ENCODE peak calls at places on chromosomes 4 and X, in nine cellular contexts. One of them, this sample, is unnamed.

GRCh38 chr4:132642196-132642817 is 506.8 kb upstream of the PCDH10 start:
- DNase-seq in NCI-H524 treated with DMSO at 0.1 percent for 48 hours: peak; percentile 0
- DNase-seq in heart left ventricle: no peak
- DNase-seq in aorta: no peak
- DNase-seq in NCI-H510A treated with DMSO at 0.1 percent for 48 hours: peak; percentile 73
- DNase-seq in DMS79 treated with DMSO at 0.1 percent for 48 hours: no peak
- DNase-seq in T-helper 1 cell: no peak
- DNase-seq in glutamatergic neuron: peak; percentile 22
- DNase-seq in stimulated activated naive B cell treated with anti-CD40 and anti-IgM and Interleukin-4, amounts not matched to agents 10 μg/mL and 1 μg/mL and 100 μg/mL, for 72 hours: no peak
- DNase-seq in this sample: no peak

GRCh38 chrX:39857780-39858179 is 240.0 kb downstream of the BCOR start:
- DNase-seq in NCI-H510A treated with DMSO at 0.1 percent for 48 hours: no peak
- DNase-seq in aorta: no peak
- DNase-seq in T-helper 1 cell: no peak
- DNase-seq in heart left ventricle: no peak
- DNase-seq in glutamatergic neuron: no peak
- DNase-seq in NCI-H524 treated with DMSO at 0.1 percent for 48 hours: no peak
- DNase-seq in stimulated activated naive B cell treated with anti-CD40 and anti-IgM and Interleukin-4, amounts not matched to agents 10 μg/mL and 1 μg/mL and 100 μg/mL, for 72 hours: peak; percentile 37
- DNase-seq in DMS79 treated with DMSO at 0.1 percent for 48 hours: no peak
- DNase-seq in this sample: no peak

GRCh38 chrX:51420610-51421009 is 75.8 kb downstream of the NUDT11 start:
- DNase-seq in NCI-H510A treated with DMSO at 0.1 percent for 48 hours: peak; percentile 0
- DNase-seq in glutamatergic neuron: no peak
- DNase-seq in heart left ventricle: no peak
- DNase-seq in stimulated activated naive B cell treated with anti-CD40 and anti-IgM and Interleukin-4, amounts not matched to agents 10 μg/mL and 1 μg/mL and 100 μg/mL, for 72 hours: no peak
- DNase-seq in T-helper 1 cell: no peak
- DNase-seq in DMS79 treated with DMSO at 0.1 percent for 48 hours: peak; percentile 2
- DNase-seq in aorta: no peak
- DNase-seq in NCI-H524 treated with DMSO at 0.1 percent for 48 hours: no peak
- DNase-seq in this sample: no peak

GRCh38 chrX:129686422-129686948 is 31.7 kb upstream of the APLN start:
- DNase-seq in heart left ventricle: peak; percentile 44
- DNase-seq in T-helper 1 cell: no peak
- DNase-seq in aorta: peak; percentile 54
- DNase-seq in NCI-H524 treated with DMSO at 0.1 percent for 48 hours: no peak
- DNase-seq in DMS79 treated with DMSO at 0.1 percent for 48 hours: no peak
- DNase-seq in NCI-H510A treated with DMSO at 0.1 percent for 48 hours: no peak
- DNase-seq in stimulated activated naive B cell treated with anti-CD40 and anti-IgM and Interleukin-4, amounts not matched to agents 10 μg/mL and 1 μg/mL and 100 μg/mL, for 72 hours: no peak
- DNase-seq in glutamatergic neuron: no peak
- DNase-seq in this sample: no peak

GRCh38 chr4:85778809-85779124 is 303.8 kb downstream of the ARHGAP24 start:
- DNase-seq in aorta: no peak
- DNase-seq in NCI-H510A treated with DMSO at 0.1 percent for 48 hours: no peak
- DNase-seq in stimulated activated naive B cell treated with anti-CD40 and anti-IgM and Interleukin-4, amounts not matched to agents 10 μg/mL and 1 μg/mL and 100 μg/mL, for 72 hours: peak; percentile 5
- DNase-seq in heart left ventricle: no peak
- DNase-seq in NCI-H524 treated with DMSO at 0.1 percent for 48 hours: no peak
- DNase-seq in glutamatergic neuron: no peak
- DNase-seq in DMS79 treated with DMSO at 0.1 percent for 48 hours: no peak
- DNase-seq in T-helper 1 cell: no peak
- DNase-seq in this sample: no peak

GRCh38 chr4:148539387-148539786 is 97.2 kb upstream of the NR3C2 start:
- DNase-seq in DMS79 treated with DMSO at 0.1 percent for 48 hours: no peak
- DNase-seq in NCI-H510A treated with DMSO at 0.1 percent for 48 hours: no peak
- DNase-seq in T-helper 1 cell: no peak
- DNase-seq in NCI-H524 treated with DMSO at 0.1 percent for 48 hours: no peak
- DNase-seq in stimulated activated naive B cell treated with anti-CD40 and anti-IgM and Interleukin-4, amounts not matched to agents 10 μg/mL and 1 μg/mL and 100 μg/mL, for 72 hours: no peak
- DNase-seq in aorta: no peak
- DNase-seq in glutamatergic neuron: no peak
- DNase-seq in heart left ventricle: no peak
- DNase-seq in this sample: no peak

GRCh38 chrX:100654256-100654655 is 10.3 kb downstream of the SRPX2 start:
- DNase-seq in stimulated activated naive B cell treated with anti-CD40 and anti-IgM and Interleukin-4, amounts not matched to agents 10 μg/mL and 1 μg/mL and 100 μg/mL, for 72 hours: no peak
- DNase-seq in T-helper 1 cell: no peak
- DNase-seq in NCI-H510A treated with DMSO at 0.1 percent for 48 hours: no peak
- DNase-seq in DMS79 treated with DMSO at 0.1 percent for 48 hours: no peak
- DNase-seq in aorta: no peak
- DNase-seq in glutamatergic neuron: no peak
- DNase-seq in NCI-H524 treated with DMSO at 0.1 percent for 48 hours: peak; percentile 47
- DNase-seq in heart left ventricle: peak; percentile 8
- DNase-seq in this sample: no peak

GRCh38 chrX:150363561-150364346 is 637 bp downstream of the MAMLD1 start:
- DNase-seq in heart left ventricle: no peak
- DNase-seq in aorta: peak; percentile 62
- DNase-seq in stimulated activated naive B cell treated with anti-CD40 and anti-IgM and Interleukin-4, amounts not matched to agents 10 μg/mL and 1 μg/mL and 100 μg/mL, for 72 hours: no peak
- DNase-seq in glutamatergic neuron: peak; percentile 31
- DNase-seq in NCI-H510A treated with DMSO at 0.1 percent for 48 hours: no peak
- DNase-seq in NCI-H524 treated with DMSO at 0.1 percent for 48 hours: no peak
- DNase-seq in DMS79 treated with DMSO at 0.1 percent for 48 hours: peak; percentile 18
- DNase-seq in T-helper 1 cell: no peak
- DNase-seq in this sample: no peak

GRCh38 chr4:112546476-112546875 is 30.5 kb upstream of the NEUROG2 start:
- DNase-seq in DMS79 treated with DMSO at 0.1 percent for 48 hours: no peak
- DNase-seq in T-helper 1 cell: no peak
- DNase-seq in glutamatergic neuron: no peak
- DNase-seq in heart left ventricle: no peak
- DNase-seq in NCI-H510A treated with DMSO at 0.1 percent for 48 hours: no peak
- DNase-seq in aorta: no peak
- DNase-seq in NCI-H524 treated with DMSO at 0.1 percent for 48 hours: peak; percentile 49
- DNase-seq in stimulated activated naive B cell treated with anti-CD40 and anti-IgM and Interleukin-4, amounts not matched to agents 10 μg/mL and 1 μg/mL and 100 μg/mL, for 72 hours: no peak
- DNase-seq in this sample: no peak

GRCh38 chr4:74682567-74683359 is 111.6 kb downstream of the BTC start:
- DNase-seq in T-helper 1 cell: no peak
- DNase-seq in aorta: peak; percentile 68
- DNase-seq in NCI-H510A treated with DMSO at 0.1 percent for 48 hours: peak; percentile 2
- DNase-seq in heart left ventricle: no peak
- DNase-seq in stimulated activated naive B cell treated with anti-CD40 and anti-IgM and Interleukin-4, amounts not matched to agents 10 μg/mL and 1 μg/mL and 100 μg/mL, for 72 hours: no peak
- DNase-seq in glutamatergic neuron: no peak
- DNase-seq in DMS79 treated with DMSO at 0.1 percent for 48 hours: no peak
- DNase-seq in NCI-H524 treated with DMSO at 0.1 percent for 48 hours: no peak
- DNase-seq in this sample: no peak

GRCh38 chr4:155960522-155960921 is 6.9 kb upstream of the CTSO start:
- DNase-seq in DMS79 treated with DMSO at 0.1 percent for 48 hours: no peak
- DNase-seq in stimulated activated naive B cell treated with anti-CD40 and anti-IgM and Interleukin-4, amounts not matched to agents 10 μg/mL and 1 μg/mL and 100 μg/mL, for 72 hours: no peak
- DNase-seq in aorta: no peak
- DNase-seq in NCI-H510A treated with DMSO at 0.1 percent for 48 hours: no peak
- DNase-seq in glutamatergic neuron: no peak
- DNase-seq in heart left ventricle: no peak
- DNase-seq in NCI-H524 treated with DMSO at 0.1 percent for 48 hours: no peak
- DNase-seq in T-helper 1 cell: no peak
- DNase-seq in this sample: no peak

GRCh38 chrX:56279869-56280268 is 47.7 kb downstream of the KLF8 start:
- DNase-seq in T-helper 1 cell: no peak
- DNase-seq in stimulated activated naive B cell treated with anti-CD40 and anti-IgM and Interleukin-4, amounts not matched to agents 10 μg/mL and 1 μg/mL and 100 μg/mL, for 72 hours: no peak
- DNase-seq in glutamatergic neuron: no peak
- DNase-seq in heart left ventricle: no peak
- DNase-seq in aorta: no peak
- DNase-seq in NCI-H524 treated with DMSO at 0.1 percent for 48 hours: no peak
- DNase-seq in DMS79 treated with DMSO at 0.1 percent for 48 hours: no peak
- DNase-seq in NCI-H510A treated with DMSO at 0.1 percent for 48 hours: no peak
- DNase-seq in this sample: no peak

GRCh38 chr4:138627096-138627495 is 384.9 kb upstream of the SLC7A11 start:
- DNase-seq in glutamatergic neuron: no peak
- DNase-seq in stimulated activated naive B cell treated with anti-CD40 and anti-IgM and Interleukin-4, amounts not matched to agents 10 μg/mL and 1 μg/mL and 100 μg/mL, for 72 hours: no peak
- DNase-seq in aorta: no peak
- DNase-seq in T-helper 1 cell: no peak
- DNase-seq in heart left ventricle: no peak
- DNase-seq in NCI-H524 treated with DMSO at 0.1 percent for 48 hours: no peak
- DNase-seq in DMS79 treated with DMSO at 0.1 percent for 48 hours: no peak
- DNase-seq in NCI-H510A treated with DMSO at 0.1 percent for 48 hours: no peak
- DNase-seq in this sample: no peak

GRCh38 chrX:20393944-20394343 is 127.2 kb upstream of the RPS6KA3 start:
- DNase-seq in NCI-H524 treated with DMSO at 0.1 percent for 48 hours: no peak
- DNase-seq in T-helper 1 cell: no peak
- DNase-seq in aorta: no peak
- DNase-seq in glutamatergic neuron: no peak
- DNase-seq in DMS79 treated with DMSO at 0.1 percent for 48 hours: no peak
- DNase-seq in NCI-H510A treated with DMSO at 0.1 percent for 48 hours: no peak
- DNase-seq in stimulated activated naive B cell treated with anti-CD40 and anti-IgM and Interleukin-4, amounts not matched to agents 10 μg/mL and 1 μg/mL and 100 μg/mL, for 72 hours: no peak
- DNase-seq in heart left ventricle: no peak
- DNase-seq in this sample: no peak

GRCh38 chrX:40154853-40155616 is 57.3 kb upstream of the BCOR start:
- DNase-seq in T-helper 1 cell: no peak
- DNase-seq in glutamatergic neuron: peak; percentile 65
- DNase-seq in aorta: peak; percentile 82
- DNase-seq in NCI-H524 treated with DMSO at 0.1 percent for 48 hours: peak; percentile 40
- DNase-seq in stimulated activated naive B cell treated with anti-CD40 and anti-IgM and Interleukin-4, amounts not matched to agents 10 μg/mL and 1 μg/mL and 100 μg/mL, for 72 hours: no peak
- DNase-seq in heart left ventricle: peak; percentile 76
- DNase-seq in DMS79 treated with DMSO at 0.1 percent for 48 hours: no peak
- DNase-seq in NCI-H510A treated with DMSO at 0.1 percent for 48 hours: peak; percentile 22
- DNase-seq in this sample: no peak

GRCh38 chr4:88759039-88759631 is 61.5 kb upstream of the NAP1L5 start:
- DNase-seq in NCI-H524 treated with DMSO at 0.1 percent for 48 hours: no peak
- DNase-seq in stimulated activated naive B cell treated with anti-CD40 and anti-IgM and Interleukin-4, amounts not matched to agents 10 μg/mL and 1 μg/mL and 100 μg/mL, for 72 hours: no peak
- DNase-seq in aorta: no peak
- DNase-seq in T-helper 1 cell: no peak
- DNase-seq in NCI-H510A treated with DMSO at 0.1 percent for 48 hours: no peak
- DNase-seq in glutamatergic neuron: peak; percentile 35
- DNase-seq in DMS79 treated with DMSO at 0.1 percent for 48 hours: peak; percentile 70
- DNase-seq in heart left ventricle: no peak
- DNase-seq in this sample: no peak

GRCh38 chr4:151021637-151022334 is 6.7 kb upstream of the LRBA start:
- DNase-seq in aorta: no peak
- DNase-seq in NCI-H524 treated with DMSO at 0.1 percent for 48 hours: no peak
- DNase-seq in DMS79 treated with DMSO at 0.1 percent for 48 hours: no peak
- DNase-seq in glutamatergic neuron: no peak
- DNase-seq in heart left ventricle: no peak
- DNase-seq in T-helper 1 cell: no peak
- DNase-seq in stimulated activated naive B cell treated with anti-CD40 and anti-IgM and Interleukin-4, amounts not matched to agents 10 μg/mL and 1 μg/mL and 100 μg/mL, for 72 hours: no peak
- DNase-seq in NCI-H510A treated with DMSO at 0.1 percent for 48 hours: no peak
- DNase-seq in this sample: no peak

GRCh38 chr4:2172161-2172560 is 69.8 kb downstream of the HAUS3 start:
- DNase-seq in heart left ventricle: no peak
- DNase-seq in T-helper 1 cell: no peak
- DNase-seq in DMS79 treated with DMSO at 0.1 percent for 48 hours: no peak
- DNase-seq in aorta: no peak
- DNase-seq in NCI-H510A treated with DMSO at 0.1 percent for 48 hours: no peak
- DNase-seq in stimulated activated naive B cell treated with anti-CD40 and anti-IgM and Interleukin-4, amounts not matched to agents 10 μg/mL and 1 μg/mL and 100 μg/mL, for 72 hours: no peak
- DNase-seq in glutamatergic neuron: no peak
- DNase-seq in NCI-H524 treated with DMSO at 0.1 percent for 48 hours: no peak
- DNase-seq in this sample: no peak

GRCh38 chrX:154354013-154354412 is 20.4 kb downstream of the FLNA start:
- DNase-seq in NCI-H510A treated with DMSO at 0.1 percent for 48 hours: no peak
- DNase-seq in DMS79 treated with DMSO at 0.1 percent for 48 hours: no peak
- DNase-seq in aorta: no peak
- DNase-seq in stimulated activated naive B cell treated with anti-CD40 and anti-IgM and Interleukin-4, amounts not matched to agents 10 μg/mL and 1 μg/mL and 100 μg/mL, for 72 hours: no peak
- DNase-seq in T-helper 1 cell: no peak
- DNase-seq in glutamatergic neuron: no peak
- DNase-seq in heart left ventricle: no peak
- DNase-seq in NCI-H524 treated with DMSO at 0.1 percent for 48 hours: no peak
- DNase-seq in this sample: no peak

GRCh38 chrX:115233497-115234219 is at the start of gene LRCH2:
- DNase-seq in heart left ventricle: peak; percentile 22
- DNase-seq in aorta: peak; percentile 51
- DNase-seq in DMS79 treated with DMSO at 0.1 percent for 48 hours: peak; percentile 23
- DNase-seq in NCI-H524 treated with DMSO at 0.1 percent for 48 hours: no peak
- DNase-seq in NCI-H510A treated with DMSO at 0.1 percent for 48 hours: peak; percentile 18
- DNase-seq in T-helper 1 cell: no peak
- DNase-seq in stimulated activated naive B cell treated with anti-CD40 and anti-IgM and Interleukin-4, amounts not matched to agents 10 μg/mL and 1 μg/mL and 100 μg/mL, for 72 hours: no peak
- DNase-seq in glutamatergic neuron: peak; percentile 49
- DNase-seq in this sample: no peak

GRCh38 chrX:29090811-29091210 is 503.6 kb downstream of the IL1RAPL1 start:
- DNase-seq in NCI-H510A treated with DMSO at 0.1 percent for 48 hours: peak; percentile 7
- DNase-seq in glutamatergic neuron: no peak
- DNase-seq in aorta: no peak
- DNase-seq in stimulated activated naive B cell treated with anti-CD40 and anti-IgM and Interleukin-4, amounts not matched to agents 10 μg/mL and 1 μg/mL and 100 μg/mL, for 72 hours: no peak
- DNase-seq in heart left ventricle: peak; percentile 4
- DNase-seq in NCI-H524 treated with DMSO at 0.1 percent for 48 hours: no peak
- DNase-seq in T-helper 1 cell: no peak
- DNase-seq in DMS79 treated with DMSO at 0.1 percent for 48 hours: no peak
- DNase-seq in this sample: no peak

GRCh38 chrX:154012336-154012991 is 7.2 kb downstream of the IRAK1 start:
- DNase-seq in aorta: peak; percentile 41
- DNase-seq in T-helper 1 cell: no peak
- DNase-seq in DMS79 treated with DMSO at 0.1 percent for 48 hours: no peak
- DNase-seq in NCI-H510A treated with DMSO at 0.1 percent for 48 hours: no peak
- DNase-seq in glutamatergic neuron: no peak
- DNase-seq in stimulated activated naive B cell treated with anti-CD40 and anti-IgM and Interleukin-4, amounts not matched to agents 10 μg/mL and 1 μg/mL and 100 μg/mL, for 72 hours: no peak
- DNase-seq in heart left ventricle: no peak
- DNase-seq in NCI-H524 treated with DMSO at 0.1 percent for 48 hours: no peak
- DNase-seq in this sample: no peak

GRCh38 chr4:42248986-42249385 is 96.5 kb upstream of the BEND4 start:
- DNase-seq in aorta: no peak
- DNase-seq in DMS79 treated with DMSO at 0.1 percent for 48 hours: no peak
- DNase-seq in NCI-H524 treated with DMSO at 0.1 percent for 48 hours: no peak
- DNase-seq in stimulated activated naive B cell treated with anti-CD40 and anti-IgM and Interleukin-4, amounts not matched to agents 10 μg/mL and 1 μg/mL and 100 μg/mL, for 72 hours: no peak
- DNase-seq in glutamatergic neuron: no peak
- DNase-seq in T-helper 1 cell: no peak
- DNase-seq in NCI-H510A treated with DMSO at 0.1 percent for 48 hours: no peak
- DNase-seq in heart left ventricle: no peak
- DNase-seq in this sample: no peak

GRCh38 chr4:16508968-16509367 is 282.7 kb upstream of the TAPT1 start:
- DNase-seq in DMS79 treated with DMSO at 0.1 percent for 48 hours: no peak
- DNase-seq in heart left ventricle: no peak
- DNase-seq in aorta: no peak
- DNase-seq in glutamatergic neuron: no peak
- DNase-seq in NCI-H510A treated with DMSO at 0.1 percent for 48 hours: no peak
- DNase-seq in stimulated activated naive B cell treated with anti-CD40 and anti-IgM and Interleukin-4, amounts not matched to agents 10 μg/mL and 1 μg/mL and 100 μg/mL, for 72 hours: no peak
- DNase-seq in NCI-H524 treated with DMSO at 0.1 percent for 48 hours: no peak
- DNase-seq in T-helper 1 cell: no peak
- DNase-seq in this sample: no peak

GRCh38 chrX:9466115-9466495 is 1.2 kb downstream of the TBL1X start:
- DNase-seq in stimulated activated naive B cell treated with anti-CD40 and anti-IgM and Interleukin-4, amounts not matched to agents 10 μg/mL and 1 μg/mL and 100 μg/mL, for 72 hours: peak; percentile 4
- DNase-seq in NCI-H510A treated with DMSO at 0.1 percent for 48 hours: no peak
- DNase-seq in glutamatergic neuron: peak; percentile 25
- DNase-seq in DMS79 treated with DMSO at 0.1 percent for 48 hours: no peak
- DNase-seq in heart left ventricle: peak; percentile 49
- DNase-seq in aorta: peak; percentile 77
- DNase-seq in NCI-H524 treated with DMSO at 0.1 percent for 48 hours: no peak
- DNase-seq in T-helper 1 cell: peak; percentile 7
- DNase-seq in this sample: no peak

GRCh38 chr4:12393631-12394262 is 965.1 kb upstream of the HS3ST1 start:
- DNase-seq in aorta: no peak
- DNase-seq in T-helper 1 cell: no peak
- DNase-seq in DMS79 treated with DMSO at 0.1 percent for 48 hours: no peak
- DNase-seq in glutamatergic neuron: no peak
- DNase-seq in NCI-H524 treated with DMSO at 0.1 percent for 48 hours: no peak
- DNase-seq in stimulated activated naive B cell treated with anti-CD40 and anti-IgM and Interleukin-4, amounts not matched to agents 10 μg/mL and 1 μg/mL and 100 μg/mL, for 72 hours: no peak
- DNase-seq in NCI-H510A treated with DMSO at 0.1 percent for 48 hours: no peak
- DNase-seq in heart left ventricle: no peak
- DNase-seq in this sample: no peak

GRCh38 chr4:7422098-7422897 is 12.4 kb downstream of the PSAPL1 start:
- DNase-seq in heart left ventricle: no peak
- DNase-seq in NCI-H510A treated with DMSO at 0.1 percent for 48 hours: no peak
- DNase-seq in DMS79 treated with DMSO at 0.1 percent for 48 hours: no peak
- DNase-seq in glutamatergic neuron: no peak
- DNase-seq in NCI-H524 treated with DMSO at 0.1 percent for 48 hours: no peak
- DNase-seq in stimulated activated naive B cell treated with anti-CD40 and anti-IgM and Interleukin-4, amounts not matched to agents 10 μg/mL and 1 μg/mL and 100 μg/mL, for 72 hours: no peak
- DNase-seq in T-helper 1 cell: no peak
- DNase-seq in aorta: no peak
- DNase-seq in this sample: no peak

GRCh38 chr4:46975841-46976551 is 17.4 kb downstream of the GABRA4 start:
- DNase-seq in heart left ventricle: no peak
- DNase-seq in NCI-H510A treated with DMSO at 0.1 percent for 48 hours: no peak
- DNase-seq in stimulated activated naive B cell treated with anti-CD40 and anti-IgM and Interleukin-4, amounts not matched to agents 10 μg/mL and 1 μg/mL and 100 μg/mL, for 72 hours: no peak
- DNase-seq in glutamatergic neuron: no peak
- DNase-seq in aorta: no peak
- DNase-seq in T-helper 1 cell: no peak
- DNase-seq in DMS79 treated with DMSO at 0.1 percent for 48 hours: no peak
- DNase-seq in NCI-H524 treated with DMSO at 0.1 percent for 48 hours: no peak
- DNase-seq in this sample: no peak

GRCh38 chr4:64334964-64335363 is 74.3 kb downstream of the TECRL start:
- DNase-seq in aorta: no peak
- DNase-seq in heart left ventricle: no peak
- DNase-seq in NCI-H524 treated with DMSO at 0.1 percent for 48 hours: no peak
- DNase-seq in glutamatergic neuron: no peak
- DNase-seq in stimulated activated naive B cell treated with anti-CD40 and anti-IgM and Interleukin-4, amounts not matched to agents 10 μg/mL and 1 μg/mL and 100 μg/mL, for 72 hours: no peak
- DNase-seq in NCI-H510A treated with DMSO at 0.1 percent for 48 hours: no peak
- DNase-seq in DMS79 treated with DMSO at 0.1 percent for 48 hours: no peak
- DNase-seq in T-helper 1 cell: no peak
- DNase-seq in this sample: no peak

GRCh38 chr4:56505269-56506109 is at the start of gene ARL9:
- DNase-seq in NCI-H524 treated with DMSO at 0.1 percent for 48 hours: no peak
- DNase-seq in NCI-H510A treated with DMSO at 0.1 percent for 48 hours: peak; percentile 75
- DNase-seq in aorta: peak; percentile 70
- DNase-seq in glutamatergic neuron: peak; percentile 56
- DNase-seq in T-helper 1 cell: peak; percentile 62
- DNase-seq in stimulated activated naive B cell treated with anti-CD40 and anti-IgM and Interleukin-4, amounts not matched to agents 10 μg/mL and 1 μg/mL and 100 μg/mL, for 72 hours: peak; percentile 38
- DNase-seq in heart left ventricle: peak; percentile 17
- DNase-seq in DMS79 treated with DMSO at 0.1 percent for 48 hours: peak; percentile 56
- DNase-seq in this sample: peak; percentile 49

GRCh38 chr4:41216294-41217019 is 2.1 kb upstream of the APBB2 start:
- DNase-seq in NCI-H510A treated with DMSO at 0.1 percent for 48 hours: peak; percentile 73
- DNase-seq in aorta: peak; percentile 76
- DNase-seq in NCI-H524 treated with DMSO at 0.1 percent for 48 hours: peak; percentile 55
- DNase-seq in T-helper 1 cell: peak; percentile 5
- DNase-seq in heart left ventricle: peak; percentile 68
- DNase-seq in DMS79 treated with DMSO at 0.1 percent for 48 hours: peak; percentile 66
- DNase-seq in stimulated activated naive B cell treated with anti-CD40 and anti-IgM and Interleukin-4, amounts not matched to agents 10 μg/mL and 1 μg/mL and 100 μg/mL, for 72 hours: peak; percentile 46
- DNase-seq in glutamatergic neuron: peak; percentile 83
- DNase-seq in this sample: no peak